ENCODE peak calls at places on chromosomes 7 and 10, in ten cellular contexts. One of them, this sample, is unnamed. For H3K9me3, the result is how much of the 10 kb centered on the place peaks cover.

GRCh38 chr7:157043745-157044144 is 33.3 kb upstream of the MNX1 start:
- DNase-seq in naive thymus-derived CD4-positive, alpha-beta T cell: no peak
- DNase-seq in OCI-LY7: no peak
- DNase-seq in breast epithelium: no peak
- DNase-seq in lung: no peak
- DNase-seq in astrocyte: no peak
- DNase-seq in AG04450: peak
- DNase-seq in Caco-2: no peak
- DNase-seq in adrenal gland: no peak
- DNase-seq in transverse colon: no peak
- DNase-seq in this sample: no peak

GRCh38 chr10:68133553-68133952 is 24.3 kb downstream of the MYPN start:
- DNase-seq in naive thymus-derived CD4-positive, alpha-beta T cell: no peak
- DNase-seq in adrenal gland: no peak
- DNase-seq in Caco-2: no peak
- DNase-seq in breast epithelium: no peak
- DNase-seq in OCI-LY7: no peak
- DNase-seq in lung: no peak
- DNase-seq in transverse colon: no peak
- DNase-seq in AG04450: no peak
- DNase-seq in astrocyte: peak
- DNase-seq in this sample: no peak

GRCh38 chr7:37518266-37518665 is 69.6 kb upstream of the ELMO1 start:
- DNase-seq in adrenal gland: no peak
- DNase-seq in astrocyte: no peak
- DNase-seq in Caco-2: no peak
- DNase-seq in breast epithelium: no peak
- DNase-seq in naive thymus-derived CD4-positive, alpha-beta T cell: no peak
- DNase-seq in OCI-LY7: no peak
- DNase-seq in transverse colon: no peak
- DNase-seq in lung: no peak
- DNase-seq in AG04450: no peak
- DNase-seq in this sample: no peak

GRCh38 chr7:12320241-12320640 is 83.4 kb downstream of the VWDE start:
- DNase-seq in naive thymus-derived CD4-positive, alpha-beta T cell: no peak
- DNase-seq in transverse colon: no peak
- DNase-seq in OCI-LY7: no peak
- DNase-seq in astrocyte: no peak
- DNase-seq in AG04450: no peak
- DNase-seq in breast epithelium: no peak
- DNase-seq in adrenal gland: no peak
- DNase-seq in lung: no peak
- DNase-seq in Caco-2: no peak
- DNase-seq in this sample: no peak

GRCh38 chr7:2200584-2200980 is 32.2 kb downstream of the MAD1L1 start:
- DNase-seq in OCI-LY7: no peak
- DNase-seq in naive thymus-derived CD4-positive, alpha-beta T cell: no peak
- DNase-seq in breast epithelium: no peak
- DNase-seq in astrocyte: no peak
- DNase-seq in transverse colon: no peak
- DNase-seq in AG04450: no peak
- DNase-seq in Caco-2: peak
- DNase-seq in lung: no peak
- DNase-seq in adrenal gland: no peak
- DNase-seq in this sample: no peak

GRCh38 chr7:42978496-42978895 is 46.3 kb downstream of the MRPL32 start:
- DNase-seq in OCI-LY7: no peak
- DNase-seq in Caco-2: no peak
- DNase-seq in astrocyte: no peak
- DNase-seq in transverse colon: no peak
- DNase-seq in lung: no peak
- DNase-seq in adrenal gland: no peak
- DNase-seq in AG04450: no peak
- DNase-seq in naive thymus-derived CD4-positive, alpha-beta T cell: no peak
- DNase-seq in breast epithelium: no peak
- DNase-seq in this sample: no peak

GRCh38 chr10:92208736-92209135 is 82.1 kb downstream of the CPEB3 start:
- DNase-seq in naive thymus-derived CD4-positive, alpha-beta T cell: no peak
- DNase-seq in breast epithelium: no peak
- DNase-seq in transverse colon: no peak
- DNase-seq in AG04450: no peak
- DNase-seq in astrocyte: peak
- DNase-seq in Caco-2: no peak
- DNase-seq in adrenal gland: no peak
- DNase-seq in lung: no peak
- DNase-seq in OCI-LY7: no peak
- DNase-seq in this sample: no peak

GRCh38 chr7:117124585-117125220 is 171.4 kb downstream of the ST7 start:
- DNase-seq in transverse colon: peak
- DNase-seq in OCI-LY7: no peak
- DNase-seq in lung: peak
- DNase-seq in adrenal gland: peak
- DNase-seq in naive thymus-derived CD4-positive, alpha-beta T cell: no peak
- DNase-seq in astrocyte: peak
- DNase-seq in Caco-2: no peak
- DNase-seq in breast epithelium: peak
- DNase-seq in AG04450: peak
- DNase-seq in this sample: no peak

GRCh38 chr10:279232-279631 is 144.0 kb downstream of the ZMYND11 start:
- DNase-seq in OCI-LY7: no peak
- DNase-seq in lung: no peak
- DNase-seq in astrocyte: no peak
- DNase-seq in naive thymus-derived CD4-positive, alpha-beta T cell: no peak
- DNase-seq in breast epithelium: no peak
- DNase-seq in transverse colon: no peak
- DNase-seq in AG04450: no peak
- DNase-seq in Caco-2: no peak
- DNase-seq in adrenal gland: no peak
- DNase-seq in this sample: no peak

GRCh38 chr10:78025685-78026364 is 3.5 kb downstream of the POLR3A start:
- DNase-seq in breast epithelium: no peak
- DNase-seq in Caco-2: no peak
- DNase-seq in OCI-LY7: no peak
- DNase-seq in adrenal gland: no peak
- DNase-seq in naive thymus-derived CD4-positive, alpha-beta T cell: no peak
- DNase-seq in lung: no peak
- DNase-seq in astrocyte: peak
- DNase-seq in transverse colon: no peak
- DNase-seq in AG04450: no peak
- DNase-seq in this sample: no peak

GRCh38 chr10:3355536-3355935 is 183.0 kb upstream of the PITRM1 start:
- DNase-seq in Caco-2: no peak
- DNase-seq in astrocyte: no peak
- DNase-seq in breast epithelium: no peak
- DNase-seq in transverse colon: no peak
- DNase-seq in lung: no peak
- DNase-seq in OCI-LY7: no peak
- DNase-seq in AG04450: no peak
- DNase-seq in adrenal gland: no peak
- DNase-seq in naive thymus-derived CD4-positive, alpha-beta T cell: no peak
- DNase-seq in this sample: no peak

GRCh38 chr10:76583711-76584161 is 1053.9 kb downstream of the KCNMA1 start:
- DNase-seq in astrocyte: peak
- DNase-seq in OCI-LY7: no peak
- DNase-seq in adrenal gland: no peak
- DNase-seq in lung: no peak
- DNase-seq in Caco-2: peak
- DNase-seq in AG04450: peak
- DNase-seq in naive thymus-derived CD4-positive, alpha-beta T cell: no peak
- DNase-seq in breast epithelium: no peak
- DNase-seq in transverse colon: no peak
- DNase-seq in this sample: no peak

GRCh38 chr10:116740971-116741370 is 1.4 kb downstream of the HSPA12A start:
- DNase-seq in naive thymus-derived CD4-positive, alpha-beta T cell: no peak
- DNase-seq in breast epithelium: no peak
- DNase-seq in astrocyte: no peak
- DNase-seq in lung: no peak
- DNase-seq in Caco-2: no peak
- DNase-seq in adrenal gland: no peak
- DNase-seq in AG04450: no peak
- DNase-seq in OCI-LY7: no peak
- DNase-seq in transverse colon: no peak
- DNase-seq in this sample: no peak

GRCh38 chr10:123129553-123130271 is 6.1 kb upstream of the HMX3 start:
- DNase-seq in OCI-LY7: no peak
- DNase-seq in AG04450: no peak
- DNase-seq in lung: no peak
- DNase-seq in adrenal gland: no peak
- DNase-seq in astrocyte: no peak
- DNase-seq in breast epithelium: no peak
- DNase-seq in Caco-2: no peak
- DNase-seq in transverse colon: no peak
- DNase-seq in naive thymus-derived CD4-positive, alpha-beta T cell: no peak
- DNase-seq in this sample: no peak

GRCh38 chr7:67210567-67210966 is 213.9 kb downstream of the TYW1 start:
- DNase-seq in OCI-LY7: no peak
- DNase-seq in naive thymus-derived CD4-positive, alpha-beta T cell: no peak
- DNase-seq in adrenal gland: no peak
- DNase-seq in astrocyte: no peak
- DNase-seq in AG04450: no peak
- DNase-seq in Caco-2: no peak
- DNase-seq in transverse colon: no peak
- DNase-seq in breast epithelium: no peak
- DNase-seq in lung: no peak
- DNase-seq in this sample: no peak

GRCh38 chr10:73850863-73851461 is 23.4 kb downstream of the CAMK2G start:
- DNase-seq in AG04450: no peak
- DNase-seq in breast epithelium: no peak
- DNase-seq in astrocyte: peak
- DNase-seq in OCI-LY7: no peak
- DNase-seq in adrenal gland: no peak
- DNase-seq in lung: peak
- DNase-seq in Caco-2: no peak
- DNase-seq in naive thymus-derived CD4-positive, alpha-beta T cell: no peak
- DNase-seq in transverse colon: peak
- DNase-seq in this sample: no peak

GRCh38 chr7:111012799-111013675 is 77.9 kb upstream of the LRRN3 start:
- DNase-seq in Caco-2: no peak
- DNase-seq in astrocyte: no peak
- DNase-seq in lung: peak
- DNase-seq in adrenal gland: no peak
- DNase-seq in AG04450: no peak
- DNase-seq in breast epithelium: no peak
- DNase-seq in transverse colon: no peak
- DNase-seq in OCI-LY7: no peak
- DNase-seq in naive thymus-derived CD4-positive, alpha-beta T cell: peak
- DNase-seq in this sample: no peak

GRCh38 chr7:30584415-30584814 is 10.3 kb upstream of the GARS1 start:
- DNase-seq in transverse colon: no peak
- DNase-seq in adrenal gland: no peak
- DNase-seq in Caco-2: no peak
- DNase-seq in AG04450: no peak
- DNase-seq in OCI-LY7: no peak
- DNase-seq in astrocyte: no peak
- DNase-seq in naive thymus-derived CD4-positive, alpha-beta T cell: no peak
- DNase-seq in lung: no peak
- DNase-seq in breast epithelium: no peak
- DNase-seq in this sample: no peak

GRCh38 chr7:102439963-102440795 is 6.8 kb downstream of the ORAI2 start:
- DNase-seq in transverse colon: no peak
- DNase-seq in Caco-2: peak
- DNase-seq in OCI-LY7: no peak
- DNase-seq in lung: no peak
- DNase-seq in AG04450: no peak
- DNase-seq in naive thymus-derived CD4-positive, alpha-beta T cell: no peak
- DNase-seq in adrenal gland: peak
- DNase-seq in astrocyte: peak
- DNase-seq in breast epithelium: peak
- DNase-seq in this sample: peak

GRCh38 chr7:56537952-56538351 is 421.7 kb upstream of the NUPR2 start:
- DNase-seq in astrocyte: no peak
- DNase-seq in Caco-2: no peak
- DNase-seq in adrenal gland: no peak
- DNase-seq in breast epithelium: no peak
- DNase-seq in naive thymus-derived CD4-positive, alpha-beta T cell: no peak
- DNase-seq in AG04450: no peak
- DNase-seq in transverse colon: no peak
- DNase-seq in lung: no peak
- DNase-seq in OCI-LY7: no peak
- DNase-seq in this sample: no peak
- H3K9me3 ChIP-seq in astrocyte: under half
- H3K9me3 ChIP-seq in Caco-2: under half
- H3K9me3 ChIP-seq in adrenal gland: under half
- H3K9me3 ChIP-seq in breast epithelium: under half
- H3K9me3 ChIP-seq in naive thymus-derived CD4-positive, alpha-beta T cell: under half
- H3K9me3 ChIP-seq in AG04450: half or more
- H3K9me3 ChIP-seq in transverse colon: under half
- H3K9me3 ChIP-seq in lung: under half
- H3K9me3 ChIP-seq in OCI-LY7: under half
- H3K9me3 ChIP-seq in this sample: half or more

GRCh38 chr7:428387-428786 is 91.3 kb downstream of the PDGFA start:
- DNase-seq in transverse colon: no peak
- DNase-seq in adrenal gland: no peak
- DNase-seq in OCI-LY7: no peak
- DNase-seq in Caco-2: no peak
- DNase-seq in naive thymus-derived CD4-positive, alpha-beta T cell: no peak
- DNase-seq in breast epithelium: no peak
- DNase-seq in lung: no peak
- DNase-seq in AG04450: no peak
- DNase-seq in astrocyte: no peak
- DNase-seq in this sample: no peak
- H3K9me3 ChIP-seq in transverse colon: under half
- H3K9me3 ChIP-seq in adrenal gland: under half
- H3K9me3 ChIP-seq in OCI-LY7: under half
- H3K9me3 ChIP-seq in Caco-2: under half
- H3K9me3 ChIP-seq in naive thymus-derived CD4-positive, alpha-beta T cell: under half
- H3K9me3 ChIP-seq in breast epithelium: under half
- H3K9me3 ChIP-seq in lung: under half
- H3K9me3 ChIP-seq in AG04450: under half
- H3K9me3 ChIP-seq in astrocyte: under half
- H3K9me3 ChIP-seq in this sample: under half

GRCh38 chr7:64359543-64359942 is 45.8 kb downstream of the ZNF736 start:
- DNase-seq in naive thymus-derived CD4-positive, alpha-beta T cell: no peak
- DNase-seq in Caco-2: no peak
- DNase-seq in AG04450: no peak
- DNase-seq in lung: no peak
- DNase-seq in breast epithelium: no peak
- DNase-seq in OCI-LY7: no peak
- DNase-seq in adrenal gland: no peak
- DNase-seq in transverse colon: no peak
- DNase-seq in astrocyte: no peak
- DNase-seq in this sample: no peak
- H3K9me3 ChIP-seq in naive thymus-derived CD4-positive, alpha-beta T cell: under half
- H3K9me3 ChIP-seq in Caco-2: under half
- H3K9me3 ChIP-seq in AG04450: under half
- H3K9me3 ChIP-seq in lung: under half
- H3K9me3 ChIP-seq in breast epithelium: half or more
- H3K9me3 ChIP-seq in OCI-LY7: under half
- H3K9me3 ChIP-seq in adrenal gland: under half
- H3K9me3 ChIP-seq in transverse colon: half or more
- H3K9me3 ChIP-seq in astrocyte: under half
- H3K9me3 ChIP-seq in this sample: under half

GRCh38 chr7:84916161-84916560 is 270.7 kb downstream of the SEMA3D start:
- DNase-seq in astrocyte: no peak
- DNase-seq in Caco-2: no peak
- DNase-seq in transverse colon: no peak
- DNase-seq in lung: no peak
- DNase-seq in breast epithelium: no peak
- DNase-seq in AG04450: no peak
- DNase-seq in naive thymus-derived CD4-positive, alpha-beta T cell: no peak
- DNase-seq in OCI-LY7: no peak
- DNase-seq in adrenal gland: no peak
- DNase-seq in this sample: no peak
- H3K9me3 ChIP-seq in astrocyte: under half
- H3K9me3 ChIP-seq in Caco-2: under half
- H3K9me3 ChIP-seq in transverse colon: under half
- H3K9me3 ChIP-seq in lung: under half
- H3K9me3 ChIP-seq in breast epithelium: under half
- H3K9me3 ChIP-seq in AG04450: under half
- H3K9me3 ChIP-seq in naive thymus-derived CD4-positive, alpha-beta T cell: under half
- H3K9me3 ChIP-seq in OCI-LY7: under half
- H3K9me3 ChIP-seq in adrenal gland: under half
- H3K9me3 ChIP-seq in this sample: under half